ENCODE peak calls at places on chromosomes 6 and 20, in seven cellular contexts. R is lung, W is heart left ventricle, N is vagina, Y is sigmoid colon, T is esophagus squamous epithelium, O is lower lobe of right lung. P is an unnamed sample.

GRCh38 chr6:16767765-16768514 is 6.7 kb upstream of the ATXN1 start:
- DNase-seq in R (no peak), W (no peak), N (no peak), Y (no peak), T (no peak), O (no peak), P (no peak)

GRCh38 chr6:131954775-131955107 is 3.6 kb upstream of the CCN2 start:
- DNase-seq in R (peak; percentile 80), W (peak; percentile 34), N (no peak), Y (peak; percentile 79), T (no peak), O (peak; percentile 63), P (no peak)

GRCh38 chr6:154139894-154140293 is 100.9 kb downstream of the OPRM1 start:
- DNase-seq in R (no peak), W (no peak), N (no peak), Y (no peak), T (no peak), O (no peak), P (no peak)

GRCh38 chr6:148021715-148022114 is 320.9 kb upstream of the SASH1 start:
- DNase-seq in R (peak; percentile 57), W (no peak), N (no peak), Y (no peak), T (no peak), O (peak; percentile 68), P (no peak)

GRCh38 chr6:110980648-110981047 is 1.2 kb upstream of the RPF2 start:
- DNase-seq in R (no peak), W (no peak), N (no peak), Y (no peak), T (no peak), O (no peak), P (no peak)

GRCh38 chr6:41200296-41200900 is 551 bp downstream of the TREML2 start:
- DNase-seq in R (peak; percentile 49), W (peak; percentile 47), N (peak; percentile 52), Y (no peak), T (no peak), O (peak; percentile 65), P (no peak)

GRCh38 chr20:62040381-62040922 is 25.2 kb downstream of the TAF4 start:
- DNase-seq in R (no peak), W (peak; percentile 8), N (no peak), Y (no peak), T (no peak), O (no peak), P (no peak)

GRCh38 chr20:3276400-3277015 is 37.5 kb upstream of the SLC4A11 start:
- DNase-seq in R (no peak), W (no peak), N (no peak), Y (no peak), T (no peak), O (no peak), P (peak; percentile 54)

GRCh38 chr20:25291432-25292133 is 43.7 kb downstream of the PYGB start:
- DNase-seq in R (no peak), W (no peak), N (no peak), Y (no peak), T (no peak), O (no peak), P (no peak)

GRCh38 chr6:150549577-150550184 is 50.0 kb upstream of the PLEKHG1 start:
- DNase-seq in R (no peak), W (no peak), N (no peak), Y (no peak), T (no peak), O (no peak), P (no peak)

GRCh38 chr6:149934249-149935156 is 7.3 kb upstream of the ULBP2 start:
- DNase-seq in R (peak; percentile 67), W (peak; percentile 44), N (peak; percentile 84), Y (no peak), T (no peak), O (no peak), P (peak; percentile 49)

GRCh38 chr6:161200610-161201201 is 73.2 kb downstream of the AGPAT4 start:
- DNase-seq in R (no peak), W (no peak), N (no peak), Y (no peak), T (no peak), O (no peak), P (peak; percentile 35)

GRCh38 chr6:148440877-148441453 is 98.3 kb downstream of the SASH1 start:
- DNase-seq in R (peak; percentile 86), W (peak; percentile 72), N (no peak), Y (peak; percentile 75), T (no peak), O (peak; percentile 76), P (peak; percentile 53)

GRCh38 chr20:50013976-50014375 is 31.2 kb downstream of the SNAI1 start:
- DNase-seq in R (no peak), W (no peak), N (no peak), Y (no peak), T (no peak), O (no peak), P (no peak)

GRCh38 chr20:32975698-32976674 is 28.2 kb downstream of the SUN5 start:
- DNase-seq in R (no peak), W (peak; percentile 77), N (no peak), Y (no peak), T (no peak), O (no peak), P (no peak)

GRCh38 chr6:135181333-135182119 is 418 bp downstream of the MYB start:
- DNase-seq in R (no peak), W (no peak), N (no peak), Y (no peak), T (no peak), O (no peak), P (peak; percentile 26)

GRCh38 chr20:44011251-44011940 is 96.7 kb downstream of the TOX2 start:
- DNase-seq in R (no peak), W (no peak), N (no peak), Y (no peak), T (no peak), O (no peak), P (no peak)

GRCh38 chr20:9375221-9375681 is 139.1 kb upstream of the LAMP5 start:
- DNase-seq in R (no peak), W (no peak), N (no peak), Y (no peak), T (no peak), O (no peak), P (no peak)

GRCh38 chr20:58714340-58714922 is 21.8 kb downstream of the NPEPL1 start:
- DNase-seq in R (peak; percentile 25), W (peak; percentile 19), N (peak; percentile 58), Y (no peak), T (no peak), O (no peak), P (no peak)

GRCh38 chr6:98769546-98769945 is 64.8 kb upstream of the POU3F2 start:
- DNase-seq in R (no peak), W (no peak), N (no peak), Y (no peak), T (no peak), O (no peak), P (peak; percentile 56)

GRCh38 chr6:149431905-149432775 is 32.1 kb downstream of the SUMO4 start:
- DNase-seq in R (peak; percentile 91), W (peak; percentile 92), N (no peak), Y (peak; percentile 95), T (peak; percentile 16), O (peak; percentile 92), P (peak; percentile 93)

GRCh38 chr20:33373735-33374605 is 27.3 kb downstream of the CDK5RAP1 start:
- DNase-seq in R (no peak), W (no peak), N (no peak), Y (no peak), T (no peak), O (no peak), P (no peak)

GRCh38 chr6:17580518-17581048 is 19.5 kb upstream of the FAM8A1 start:
- DNase-seq in R (peak; percentile 39), W (peak; percentile 54), N (no peak), Y (peak; percentile 75), T (no peak), O (peak; percentile 68), P (peak; percentile 51)

GRCh38 chr6:40477246-40478126 is 109.7 kb downstream of the LRFN2 start:
- DNase-seq in R (no peak), W (no peak), N (no peak), Y (no peak), T (no peak), O (no peak), P (peak; percentile 55)

GRCh38 chr20:51758978-51759544 is 9.1 kb downstream of the ATP9A start:
- DNase-seq in R (no peak), W (peak; percentile 39), N (no peak), Y (no peak), T (no peak), O (no peak), P (no peak)

GRCh38 chr6:133286765-133287164 is 45.6 kb downstream of the EYA4 start:
- DNase-seq in R (no peak), W (no peak), N (no peak), Y (no peak), T (no peak), O (no peak), P (no peak)

GRCh38 chr20:31846793-31847138 is 1.4 kb upstream of the FOXS1 start:
- DNase-seq in R (no peak), W (no peak), N (no peak), Y (no peak), T (no peak), O (no peak), P (no peak)
- TF ChIP-seq CTCF in R (no peak), W (no peak), N (no peak), Y (no peak), T (no peak), O (no peak), P (no peak)

GRCh38 chr20:11948809-11949208 is 31.1 kb downstream of the BTBD3 start:
- DNase-seq in R (no peak), W (no peak), N (no peak), Y (no peak), T (no peak), O (no peak), P (no peak)
- TF ChIP-seq CTCF in R (no peak), W (no peak), N (no peak), Y (no peak), T (no peak), O (no peak), P (no peak)

GRCh38 chr6:27141013-27141412 is 106.5 kb upstream of the PRSS16 start:
- DNase-seq in R (no peak), W (no peak), N (no peak), Y (no peak), T (no peak), O (no peak), P (no peak)

GRCh38 chr6:27136978-27137814 is 110.3 kb upstream of the PRSS16 start:
- DNase-seq in R (no peak), W (no peak), N (no peak), Y (no peak), T (no peak), O (no peak), P (no peak)

GRCh38 chr6:27139753-27140522 is 107.6 kb upstream of the PRSS16 start:
- DNase-seq in R (no peak), W (no peak), N (no peak), Y (no peak), T (no peak), O (no peak), P (no peak)

GRCh38 chr6:27138398-27138797 is 109.1 kb upstream of the PRSS16 start:
- DNase-seq in R (no peak), W (no peak), N (no peak), Y (no peak), T (no peak), O (no peak), P (no peak)

GRCh38 chr6:27138837-27139752 is 108.4 kb upstream of the PRSS16 start:
- DNase-seq in R (no peak), W (peak; percentile 54), N (no peak), Y (peak; percentile 69), T (no peak), O (peak; percentile 60), P (no peak)
- TF ChIP-seq CTCF in R (no peak), W (no peak), N (no peak), Y (no peak), T (no peak), O (no peak), P (no peak)

GRCh38 chr6:139230421-139230840 is 61.4 kb downstream of the TXLNB start:
- DNase-seq in R (no peak), W (no peak), N (no peak), Y (peak; percentile 71), T (no peak), O (no peak), P (no peak)
- TF ChIP-seq CTCF in R (no peak), W (no peak), N (no peak), Y (no peak), T (peak; percentile 7), O (no peak), P (no peak)

P was measured in WERI-Rb-1.